ENCODE peak calls at places on chromosome X, in eight cellular contexts. One of them, this sample, is unnamed.

GRCh38 chrX:119222932-119223331 is 13.2 kb upstream of the PGRMC1 start:
- DNase-seq in choroid plexus epithelial cell: no peak
- DNase-seq in omental fat pad: no peak
- DNase-seq in glutamatergic neuron: no peak
- DNase-seq in left ventricle myocardium inferior: no peak
- DNase-seq in BE2C: no peak
- DNase-seq in neural progenitor cell: no peak
- DNase-seq in HCT116: no peak
- DNase-seq in this sample: no peak

GRCh38 chrX:154526901-154527675 is 11.1 kb upstream of the FAM3A start:
- DNase-seq in HCT116: peak
- DNase-seq in left ventricle myocardium inferior: peak
- DNase-seq in glutamatergic neuron: peak
- DNase-seq in choroid plexus epithelial cell: peak
- DNase-seq in BE2C: peak
- DNase-seq in neural progenitor cell: peak
- DNase-seq in omental fat pad: no peak
- DNase-seq in this sample: peak

GRCh38 chrX:111382277-111382676 is 29.7 kb downstream of the DCX start:
- DNase-seq in glutamatergic neuron: no peak
- DNase-seq in neural progenitor cell: no peak
- DNase-seq in BE2C: no peak
- DNase-seq in left ventricle myocardium inferior: no peak
- DNase-seq in choroid plexus epithelial cell: no peak
- DNase-seq in HCT116: no peak
- DNase-seq in omental fat pad: no peak
- DNase-seq in this sample: no peak

GRCh38 chrX:17703201-17703600 is 34.1 kb upstream of the SCML1 start:
- DNase-seq in choroid plexus epithelial cell: peak
- DNase-seq in neural progenitor cell: no peak
- DNase-seq in glutamatergic neuron: no peak
- DNase-seq in BE2C: no peak
- DNase-seq in HCT116: no peak
- DNase-seq in omental fat pad: no peak
- DNase-seq in left ventricle myocardium inferior: no peak
- DNase-seq in this sample: no peak

GRCh38 chrX:148380614-148381561 is 119.5 kb upstream of the AFF2 start:
- DNase-seq in left ventricle myocardium inferior: no peak
- DNase-seq in neural progenitor cell: no peak
- DNase-seq in omental fat pad: no peak
- DNase-seq in choroid plexus epithelial cell: no peak
- DNase-seq in BE2C: no peak
- DNase-seq in HCT116: no peak
- DNase-seq in glutamatergic neuron: no peak
- DNase-seq in this sample: no peak

GRCh38 chrX:38807873-38808272 is 6.6 kb downstream of the MID1IP1 start:
- DNase-seq in glutamatergic neuron: no peak
- DNase-seq in HCT116: no peak
- DNase-seq in neural progenitor cell: no peak
- DNase-seq in omental fat pad: no peak
- DNase-seq in choroid plexus epithelial cell: peak
- DNase-seq in BE2C: no peak
- DNase-seq in left ventricle myocardium inferior: no peak
- DNase-seq in this sample: no peak

GRCh38 chrX:40299502-40300118 is 201.9 kb upstream of the BCOR start:
- DNase-seq in glutamatergic neuron: no peak
- DNase-seq in omental fat pad: no peak
- DNase-seq in left ventricle myocardium inferior: no peak
- DNase-seq in choroid plexus epithelial cell: no peak
- DNase-seq in neural progenitor cell: no peak
- DNase-seq in HCT116: no peak
- DNase-seq in BE2C: no peak
- DNase-seq in this sample: no peak

GRCh38 chrX:112819013-112819635 is 21.5 kb downstream of the AMOT start:
- DNase-seq in choroid plexus epithelial cell: peak
- DNase-seq in omental fat pad: no peak
- DNase-seq in glutamatergic neuron: no peak
- DNase-seq in neural progenitor cell: no peak
- DNase-seq in left ventricle myocardium inferior: no peak
- DNase-seq in BE2C: no peak
- DNase-seq in HCT116: no peak
- DNase-seq in this sample: no peak

GRCh38 chrX:48896611-48897011 is 957 bp downstream of the TIMM17B start:
- DNase-seq in neural progenitor cell: peak
- DNase-seq in left ventricle myocardium inferior: no peak
- DNase-seq in glutamatergic neuron: no peak
- DNase-seq in omental fat pad: no peak
- DNase-seq in HCT116: no peak
- DNase-seq in choroid plexus epithelial cell: peak
- DNase-seq in BE2C: no peak
- DNase-seq in this sample: no peak

GRCh38 chrX:56800801-56801200 is 71.8 kb downstream of the NBDY start:
- DNase-seq in neural progenitor cell: no peak
- DNase-seq in HCT116: no peak
- DNase-seq in left ventricle myocardium inferior: no peak
- DNase-seq in glutamatergic neuron: no peak
- DNase-seq in omental fat pad: no peak
- DNase-seq in BE2C: no peak
- DNase-seq in choroid plexus epithelial cell: no peak
- DNase-seq in this sample: no peak

GRCh38 chrX:42754129-42754528 is 23.8 kb downstream of the PPP1R2C start:
- DNase-seq in omental fat pad: no peak
- DNase-seq in left ventricle myocardium inferior: no peak
- DNase-seq in HCT116: no peak
- DNase-seq in choroid plexus epithelial cell: no peak
- DNase-seq in glutamatergic neuron: no peak
- DNase-seq in neural progenitor cell: no peak
- DNase-seq in BE2C: no peak
- DNase-seq in this sample: no peak

GRCh38 chrX:56788717-56789122 is 59.7 kb downstream of the NBDY start:
- DNase-seq in glutamatergic neuron: no peak
- DNase-seq in omental fat pad: peak
- DNase-seq in BE2C: no peak
- DNase-seq in left ventricle myocardium inferior: no peak
- DNase-seq in choroid plexus epithelial cell: peak
- DNase-seq in neural progenitor cell: no peak
- DNase-seq in HCT116: no peak
- DNase-seq in this sample: no peak

GRCh38 chrX:131067846-131068745 is 9.9 kb downstream of the ARHGAP36 start:
- DNase-seq in HCT116: no peak
- DNase-seq in choroid plexus epithelial cell: no peak
- DNase-seq in glutamatergic neuron: peak
- DNase-seq in omental fat pad: no peak
- DNase-seq in left ventricle myocardium inferior: no peak
- DNase-seq in neural progenitor cell: peak
- DNase-seq in BE2C: peak
- DNase-seq in this sample: no peak

GRCh38 chrX:1535241-1536041 is 1.5 kb downstream of the P2RY8 start:
- DNase-seq in choroid plexus epithelial cell: no peak
- DNase-seq in glutamatergic neuron: no peak
- DNase-seq in BE2C: no peak
- DNase-seq in neural progenitor cell: no peak
- DNase-seq in left ventricle myocardium inferior: no peak
- DNase-seq in HCT116: no peak
- DNase-seq in omental fat pad: no peak
- DNase-seq in this sample: no peak

GRCh38 chrX:118495958-118496762 is 545 bp downstream of the DOCK11 start:
- DNase-seq in HCT116: no peak
- DNase-seq in BE2C: peak
- DNase-seq in neural progenitor cell: peak
- DNase-seq in omental fat pad: no peak
- DNase-seq in glutamatergic neuron: peak
- DNase-seq in left ventricle myocardium inferior: peak
- DNase-seq in choroid plexus epithelial cell: no peak
- DNase-seq in this sample: no peak

GRCh38 chrX:75547137-75547536 is 24.3 kb upstream of the ZDHHC15 start:
- DNase-seq in left ventricle myocardium inferior: no peak
- DNase-seq in choroid plexus epithelial cell: no peak
- DNase-seq in BE2C: no peak
- DNase-seq in neural progenitor cell: no peak
- DNase-seq in omental fat pad: no peak
- DNase-seq in glutamatergic neuron: no peak
- DNase-seq in HCT116: no peak
- DNase-seq in this sample: no peak

GRCh38 chrX:140091276-140091886 is 126.1 kb upstream of the CXorf66 start:
- DNase-seq in omental fat pad: no peak
- DNase-seq in left ventricle myocardium inferior: peak
- DNase-seq in BE2C: peak
- DNase-seq in neural progenitor cell: peak
- DNase-seq in glutamatergic neuron: peak
- DNase-seq in HCT116: no peak
- DNase-seq in choroid plexus epithelial cell: no peak
- DNase-seq in this sample: no peak

GRCh38 chrX:151359931-151360871 is 36.8 kb upstream of the VMA21 start:
- DNase-seq in omental fat pad: no peak
- DNase-seq in glutamatergic neuron: peak
- DNase-seq in HCT116: no peak
- DNase-seq in BE2C: peak
- DNase-seq in neural progenitor cell: peak
- DNase-seq in left ventricle myocardium inferior: no peak
- DNase-seq in choroid plexus epithelial cell: peak
- DNase-seq in this sample: peak

GRCh38 chrX:103817502-103817901 is 14.6 kb downstream of the RAB9B start:
- DNase-seq in glutamatergic neuron: no peak
- DNase-seq in left ventricle myocardium inferior: no peak
- DNase-seq in neural progenitor cell: peak
- DNase-seq in BE2C: peak
- DNase-seq in HCT116: peak
- DNase-seq in choroid plexus epithelial cell: peak
- DNase-seq in omental fat pad: no peak
- DNase-seq in this sample: no peak

GRCh38 chrX:334971-335757 is 16.6 kb upstream of the GTPBP6 start:
- DNase-seq in BE2C: no peak
- DNase-seq in glutamatergic neuron: peak
- DNase-seq in omental fat pad: no peak
- DNase-seq in HCT116: no peak
- DNase-seq in neural progenitor cell: no peak
- DNase-seq in left ventricle myocardium inferior: peak
- DNase-seq in choroid plexus epithelial cell: no peak
- DNase-seq in this sample: no peak

GRCh38 chrX:47662144-47662657 is 3.2 kb upstream of the UXT start:
- DNase-seq in omental fat pad: no peak
- DNase-seq in left ventricle myocardium inferior: no peak
- DNase-seq in BE2C: no peak
- DNase-seq in choroid plexus epithelial cell: peak
- DNase-seq in neural progenitor cell: no peak
- DNase-seq in glutamatergic neuron: no peak
- DNase-seq in HCT116: no peak
- DNase-seq in this sample: no peak

DNA sequence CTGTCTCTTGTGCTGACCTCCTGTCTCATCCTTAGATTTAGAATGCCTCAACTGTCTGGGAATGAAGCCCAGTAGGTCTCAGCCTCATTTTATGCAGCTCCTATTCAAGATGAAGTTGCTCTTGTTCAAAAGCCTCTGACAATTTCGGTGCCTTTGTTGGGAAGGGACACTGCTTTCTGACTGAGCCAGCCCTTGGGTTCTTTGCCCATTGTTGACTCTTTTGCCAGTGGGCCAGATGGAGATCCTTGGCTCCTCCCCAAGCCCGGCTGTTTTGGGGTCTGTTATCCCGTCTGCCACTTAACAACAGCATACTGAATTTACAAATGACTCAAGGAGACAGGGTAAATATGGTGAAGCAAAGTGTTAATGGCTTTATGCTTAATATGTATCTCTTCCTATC is 58.3 kb upstream of the PRKX start:
- DNase-seq in HCT116: no peak
- DNase-seq in omental fat pad: no peak
- DNase-seq in neural progenitor cell: no peak
- DNase-seq in BE2C: no peak
- DNase-seq in choroid plexus epithelial cell: no peak
- DNase-seq in left ventricle myocardium inferior: no peak
- DNase-seq in glutamatergic neuron: no peak
- DNase-seq in this sample: no peak
- TF ChIP-seq CTCF in HCT116: no peak
- TF ChIP-seq CTCF in omental fat pad: no peak
- TF ChIP-seq CTCF in neural progenitor cell: no peak
- TF ChIP-seq CTCF in BE2C: no peak
- TF ChIP-seq CTCF in choroid plexus epithelial cell: no peak
- TF ChIP-seq CTCF in left ventricle myocardium inferior: no peak
- TF ChIP-seq CTCF in glutamatergic neuron: no peak
- TF ChIP-seq CTCF in this sample: no peak

GRCh38 chrX:53244610-53245009 is 19.6 kb upstream of the KDM5C start:
- DNase-seq in HCT116: no peak
- DNase-seq in choroid plexus epithelial cell: no peak
- DNase-seq in BE2C: no peak
- DNase-seq in neural progenitor cell: no peak
- DNase-seq in left ventricle myocardium inferior: no peak
- DNase-seq in glutamatergic neuron: no peak
- DNase-seq in omental fat pad: no peak
- DNase-seq in this sample: no peak
- TF ChIP-seq CTCF in HCT116: peak
- TF ChIP-seq CTCF in choroid plexus epithelial cell: peak
- TF ChIP-seq CTCF in BE2C: no peak
- TF ChIP-seq CTCF in neural progenitor cell: peak
- TF ChIP-seq CTCF in left ventricle myocardium inferior: peak
- TF ChIP-seq CTCF in glutamatergic neuron: peak
- TF ChIP-seq CTCF in omental fat pad: no peak
- TF ChIP-seq CTCF in this sample: no peak

DNA sequence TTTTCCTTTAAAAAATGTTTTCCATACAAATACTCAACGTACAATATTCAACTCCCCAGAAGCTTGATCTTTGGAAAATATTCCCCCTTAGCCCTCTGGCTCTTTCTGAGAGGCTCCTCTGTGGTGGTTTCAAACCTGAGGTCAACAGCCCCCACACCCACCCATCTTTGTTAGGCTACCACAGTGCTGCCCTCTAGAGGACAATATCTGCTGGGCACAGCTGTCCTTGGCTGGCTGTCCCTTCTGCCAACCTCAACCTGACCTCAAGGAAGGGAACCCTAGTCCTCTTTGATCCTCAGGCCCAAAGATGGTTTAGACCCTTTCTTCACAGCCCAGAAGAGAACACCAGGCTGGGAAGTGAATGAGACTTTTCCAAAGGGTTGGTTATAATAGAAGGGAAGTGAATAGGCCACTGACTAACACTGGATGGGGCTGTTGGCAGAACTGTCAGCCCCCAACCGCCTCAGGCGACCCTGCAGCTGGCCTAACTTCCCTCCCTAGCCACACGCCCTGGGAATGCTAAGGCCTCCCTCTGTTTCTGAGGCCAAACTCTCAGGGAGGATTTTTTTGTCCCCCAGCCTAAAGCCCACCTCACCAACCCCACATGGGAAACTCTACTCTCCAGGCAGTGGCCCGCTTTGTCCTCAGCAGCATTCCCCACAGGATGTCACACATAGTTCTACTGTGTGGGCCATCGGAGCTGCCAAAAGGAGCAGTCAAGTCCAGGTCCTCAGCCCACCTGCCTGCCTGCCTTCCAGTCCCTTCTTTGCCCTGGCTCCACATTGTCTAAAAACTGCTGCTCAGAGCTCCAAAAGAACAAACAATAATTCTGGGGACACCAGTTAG is 34.3 kb downstream of the NYX start:
- DNase-seq in left ventricle myocardium inferior: no peak
- DNase-seq in omental fat pad: no peak
- DNase-seq in BE2C: peak
- DNase-seq in choroid plexus epithelial cell: no peak
- DNase-seq in HCT116: peak
- DNase-seq in neural progenitor cell: peak
- DNase-seq in glutamatergic neuron: no peak
- DNase-seq in this sample: no peak
- TF ChIP-seq CTCF in left ventricle myocardium inferior: peak
- TF ChIP-seq CTCF in omental fat pad: no peak
- TF ChIP-seq CTCF in BE2C: peak
- TF ChIP-seq CTCF in choroid plexus epithelial cell: peak
- TF ChIP-seq CTCF in HCT116: peak
- TF ChIP-seq CTCF in neural progenitor cell: peak
- TF ChIP-seq CTCF in glutamatergic neuron: no peak
- TF ChIP-seq CTCF in this sample: no peak

GRCh38 chrX:21375795-21376069 is 1.5 kb downstream of the CNKSR2 start:
- DNase-seq in choroid plexus epithelial cell: no peak
- DNase-seq in HCT116: no peak
- DNase-seq in BE2C: peak
- DNase-seq in left ventricle myocardium inferior: no peak
- DNase-seq in glutamatergic neuron: no peak
- DNase-seq in neural progenitor cell: peak
- DNase-seq in omental fat pad: no peak
- DNase-seq in this sample: no peak
- TF ChIP-seq CTCF in choroid plexus epithelial cell: peak
- TF ChIP-seq CTCF in HCT116: no peak
- TF ChIP-seq CTCF in BE2C: peak
- TF ChIP-seq CTCF in left ventricle myocardium inferior: no peak
- TF ChIP-seq CTCF in glutamatergic neuron: no peak
- TF ChIP-seq CTCF in neural progenitor cell: peak
- TF ChIP-seq CTCF in omental fat pad: no peak
- TF ChIP-seq CTCF in this sample: peak